ENCODE peak calls at places on chromosomes 2 and 18, in eight cellular contexts. U is stomach, J is GM12878, V is breast epithelium, L is K562, I is prostate gland, R is HepG2, K is HL-60. X is an unnamed sample.

GRCh38 chr2:192885569-192886160 is 690.9 kb upstream of the TMEFF2 start:
- DNase-seq in V (no peak), L (no peak), U (no peak), K (no peak), R (peak), I (no peak), J (no peak), X (no peak)

GRCh38 chr18:7755753-7756475 is 188.8 kb downstream of the PTPRM start:
- DNase-seq in U (no peak), R (peak), V (no peak), L (no peak), J (no peak), K (no peak), I (no peak), X (no peak)

GRCh38 chr2:62142054-62142453 is 53.9 kb upstream of the B3GNT2 start:
- DNase-seq in R (no peak), I (no peak), J (peak), L (no peak), K (no peak), U (no peak), V (no peak), X (no peak)

GRCh38 chr18:37242091-37242490 is 323.5 kb downstream of the CELF4 start:
- DNase-seq in U (no peak), L (no peak), V (no peak), J (no peak), R (no peak), K (no peak), I (no peak), X (no peak)

GRCh38 chr2:106996136-106996769 is 110.3 kb upstream of the ST6GAL2 start:
- DNase-seq in J (no peak), L (no peak), K (no peak), I (no peak), U (no peak), V (no peak), R (no peak), X (no peak)

GRCh38 chr18:3595282-3596273 is 145.6 kb downstream of the TGIF1 start:
- DNase-seq in L (peak), J (peak), K (peak), U (peak), I (peak), V (peak), R (peak), X (peak)

GRCh38 chr2:234958746-234959395 is 7.1 kb downstream of the SH3BP4 start:
- DNase-seq in L (no peak), K (no peak), R (no peak), I (no peak), J (no peak), U (no peak), V (no peak), X (no peak)

GRCh38 chr2:8337321-8337720 is 344.5 kb upstream of the ID2 start:
- DNase-seq in R (no peak), J (no peak), U (no peak), K (no peak), I (no peak), V (no peak), L (no peak), X (no peak)

GRCh38 chr18:36095936-36096519 is 28.7 kb upstream of the RPRD1A start:
- DNase-seq in I (no peak), J (no peak), L (peak), U (no peak), V (no peak), R (peak), K (peak), X (no peak)

DNA sequence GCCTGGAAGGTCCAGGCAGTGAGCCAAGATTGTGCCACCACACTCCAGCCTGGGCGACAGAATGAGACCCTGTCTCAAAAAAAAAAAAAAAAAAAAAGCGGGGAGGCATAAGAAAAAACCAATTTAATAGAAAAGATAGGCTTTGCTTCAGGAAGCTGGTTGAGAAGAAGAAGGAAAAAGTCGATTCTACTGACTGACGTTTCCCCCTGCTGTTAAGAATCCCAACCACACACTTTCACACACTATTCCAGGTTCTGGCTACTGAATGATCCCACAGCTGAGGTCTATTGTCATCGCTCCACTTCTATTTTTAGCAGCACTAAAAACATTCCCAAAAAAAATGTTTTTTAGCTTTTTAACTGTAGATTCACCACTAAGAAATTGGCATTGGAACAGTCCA is 6.7 kb upstream of the CHCHD5 start:
- DNase-seq in R (no peak), K (no peak), J (no peak), U (no peak), V (no peak), L (no peak), I (no peak), X (no peak)
- TF ChIP-seq CTCF in R (peak), K (no peak), J (no peak), U (no peak), V (no peak), L (peak), I (no peak), X (no peak)

GRCh38 chr2:33680906-33681305 is 81.8 kb upstream of the FAM98A start:
- DNase-seq in L (no peak), R (no peak), I (no peak), U (no peak), K (no peak), V (no peak), J (no peak), X (no peak)
- TF ChIP-seq POLR2AphosphoS5 in L (no peak), R (no peak), I (no peak), U (no peak), K (no peak), V (no peak), J (no peak), X (no peak)

DNA sequence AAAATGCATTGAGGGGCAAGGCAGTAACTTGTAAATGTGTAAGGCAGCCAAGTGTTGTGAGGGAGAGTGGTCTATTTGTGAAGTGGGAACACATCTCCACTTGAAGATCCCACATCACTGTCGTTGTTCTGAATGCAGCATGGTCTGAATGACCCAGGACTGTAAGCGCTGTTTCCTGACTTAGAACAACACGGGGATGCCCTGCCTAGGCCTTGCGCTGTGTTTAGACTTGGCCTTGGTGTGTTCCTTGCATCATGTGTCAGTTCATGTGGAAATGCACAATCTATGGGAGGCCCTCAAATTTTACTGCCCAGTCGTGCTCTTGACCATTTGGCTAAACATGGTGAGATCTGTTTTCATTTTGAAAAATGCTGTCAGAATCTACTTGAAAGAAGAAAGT is 205.1 kb downstream of the SOX11 start:
- DNase-seq in J (no peak), I (no peak), V (no peak), K (no peak), R (no peak), U (no peak), L (no peak), X (no peak)
- H3K4me3 ChIP-seq in J (no peak), I (no peak), V (no peak), K (no peak), R (no peak), U (no peak), L (no peak), X (no peak)

GRCh38 chr2:52818958-52819357 is 948.6 kb upstream of the CHAC2 start:
- DNase-seq in V (no peak), L (no peak), J (no peak), U (no peak), R (no peak), I (no peak), K (no peak), X (no peak)

DNA sequence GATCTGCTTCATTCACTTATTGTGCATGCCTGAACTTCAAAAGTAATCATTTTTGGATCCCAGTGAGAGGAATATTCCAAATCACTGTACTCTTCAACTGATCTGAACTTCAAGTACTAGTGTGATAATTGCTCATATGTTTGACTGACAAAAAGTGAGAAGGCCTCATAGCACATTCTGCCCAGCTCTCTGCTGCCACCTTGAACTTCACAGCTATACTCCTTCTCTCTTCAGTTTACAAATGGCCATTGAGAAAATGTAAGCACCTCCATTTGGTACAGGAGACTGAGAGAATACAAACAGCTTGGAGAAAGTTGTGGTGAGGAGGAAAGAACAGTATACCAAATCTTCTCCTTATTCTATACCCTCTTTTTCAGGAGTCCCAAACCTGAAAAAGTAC is 946.0 kb upstream of the CHAC2 start:
- DNase-seq in L (no peak), R (no peak), J (no peak), K (no peak), V (no peak), U (peak), I (no peak), X (no peak)
- TF ChIP-seq CTCF in L (no peak), R (no peak), J (peak), K (no peak), V (no peak), U (peak), I (no peak), X (no peak)

DNA sequence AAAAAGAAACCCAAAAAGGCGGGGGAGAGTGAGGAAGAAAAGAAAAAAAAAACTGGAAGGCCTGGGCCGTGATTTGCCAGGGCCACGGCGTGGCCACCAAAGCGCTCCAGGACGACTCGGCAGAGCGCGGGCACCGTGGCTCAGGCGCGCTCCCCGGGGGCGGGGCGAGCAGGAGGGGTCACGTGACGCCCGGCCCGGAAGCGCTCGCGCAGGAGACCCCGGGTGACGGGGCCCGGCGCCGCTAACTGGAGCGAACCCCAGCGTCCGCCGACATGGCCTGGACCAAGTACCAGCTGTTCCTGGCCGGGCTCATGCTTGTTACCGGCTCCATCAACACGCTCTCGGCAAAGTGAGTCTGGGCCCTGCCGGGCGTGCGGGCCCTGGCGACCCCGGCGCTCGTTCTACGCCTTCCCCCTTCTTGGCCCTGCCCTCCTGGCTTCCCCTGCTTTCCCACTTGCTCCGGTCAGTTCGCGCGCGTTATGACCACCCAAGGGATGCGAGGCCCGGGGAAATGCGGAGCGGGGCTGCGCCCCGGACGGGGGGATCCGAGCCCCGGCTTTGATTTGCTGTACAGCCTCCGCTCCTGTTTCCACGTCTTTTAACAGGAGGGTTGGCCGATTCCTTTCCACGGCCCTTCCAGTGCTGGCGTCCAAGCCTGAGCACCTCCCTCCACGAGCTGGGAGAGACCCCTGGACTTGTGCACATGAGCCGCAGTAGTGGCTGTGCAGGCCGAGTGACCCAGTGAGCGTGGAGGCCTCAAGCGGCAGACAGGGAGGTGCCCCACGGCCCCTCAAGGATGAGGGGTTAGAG is at the start of gene SLC35F6:
- DNase-seq in U (peak), V (peak), L (peak), K (peak), I (peak), R (peak), J (no peak), X (peak)
- TF ChIP-seq POLR2AphosphoS5 in U (peak), V (peak), L (peak), K (peak), I (peak), R (peak), J (peak), X (peak)

GRCh38 chr2:236909802-236910201 is 175.9 kb upstream of the COPS8 start:
- DNase-seq in R (no peak), L (no peak), K (no peak), I (no peak), J (no peak), V (no peak), U (no peak), X (no peak)

GRCh38 chr2:236899945-236900640 is 185.6 kb upstream of the COPS8 start:
- DNase-seq in R (no peak), U (no peak), J (no peak), L (no peak), V (no peak), K (no peak), I (no peak), X (no peak)

GRCh38 chr2:236908456-236909388 is 177.0 kb upstream of the COPS8 start:
- DNase-seq in K (no peak), U (no peak), J (no peak), V (no peak), R (no peak), L (no peak), I (no peak), X (no peak)

GRCh38 chr2:236903978-236904377 is 181.7 kb upstream of the COPS8 start:
- DNase-seq in V (no peak), I (no peak), J (no peak), U (no peak), L (no peak), R (no peak), K (no peak), X (no peak)

GRCh38 chr2:236904389-236905263 is 181.1 kb upstream of the COPS8 start:
- DNase-seq in V (no peak), K (no peak), I (no peak), U (no peak), J (no peak), L (no peak), R (no peak), X (no peak)
- H3K4me3 ChIP-seq in V (no peak), K (no peak), I (no peak), U (no peak), J (no peak), L (no peak), R (no peak), X (no peak)

GRCh38 chr2:12317286-12317685 is 399.4 kb upstream of the TRIB2 start:
- DNase-seq in I (no peak), L (no peak), R (no peak), V (no peak), K (no peak), J (no peak), U (no peak), X (no peak)

GRCh38 chr2:12313445-12314118 is 403.2 kb upstream of the TRIB2 start:
- DNase-seq in L (no peak), I (no peak), K (no peak), J (no peak), R (no peak), V (no peak), U (no peak), X (no peak)

GRCh38 chr2:12316464-12316863 is 400.3 kb upstream of the TRIB2 start:
- DNase-seq in I (no peak), K (no peak), U (no peak), R (no peak), L (no peak), V (no peak), J (no peak), X (no peak)

GRCh38 chr2:12315224-12315623 is 401.5 kb upstream of the TRIB2 start:
- DNase-seq in K (no peak), I (no peak), J (no peak), L (peak), V (no peak), R (no peak), U (no peak), X (no peak)

GRCh38 chr2:12314119-12314735 is 402.5 kb upstream of the TRIB2 start:
- DNase-seq in J (no peak), R (no peak), I (no peak), U (no peak), L (no peak), V (no peak), K (no peak), X (no peak)
- TF ChIP-seq CTCF in J (no peak), R (no peak), I (no peak), U (no peak), L (no peak), V (no peak), K (no peak), X (no peak)

GRCh38 chr2:177244244-177244771 is 20.2 kb downstream of the NFE2L2 start:
- DNase-seq in V (no peak), I (no peak), L (no peak), U (no peak), J (no peak), K (no peak), R (no peak), X (no peak)

GRCh38 chr2:177243073-177243472 is 21.5 kb downstream of the NFE2L2 start:
- DNase-seq in R (no peak), U (no peak), K (no peak), I (no peak), V (no peak), L (no peak), J (no peak), X (no peak)

GRCh38 chr2:177243476-177243875 is 21.1 kb downstream of the NFE2L2 start:
- DNase-seq in R (no peak), I (no peak), J (no peak), L (no peak), K (no peak), V (no peak), U (no peak), X (no peak)

GRCh38 chr2:177246000-177246399 is 18.5 kb downstream of the NFE2L2 start:
- DNase-seq in V (no peak), I (no peak), R (no peak), L (no peak), K (no peak), J (no peak), U (no peak), X (no peak)

GRCh38 chr2:177245010-177245422 is 19.5 kb downstream of the NFE2L2 start:
- DNase-seq in R (no peak), I (no peak), K (no peak), J (no peak), U (no peak), L (peak), V (no peak), X (no peak)
- TF ChIP-seq POLR2AphosphoS5 in R (peak), I (no peak), K (no peak), J (no peak), U (no peak), L (no peak), V (no peak), X (no peak)